ENCODE peak calls at places on chromosomes 13 and 19, in four cellular contexts. K, L, Q and G are unnamed samples.

GRCh38 chr13:31540316-31540715 is 199.0 kb upstream of the RXFP2 start:
- DNase-seq in K (no peak), L (no peak), Q (no peak), G (no peak)

GRCh38 chr13:109704771-109705628 is 81.4 kb downstream of the IRS2 start:
- DNase-seq in K (peak; percentile 47), L (peak; percentile 67), Q (no peak), G (no peak)

GRCh38 chr19:35388277-35389054 is 17.6 kb downstream of the GPR42 start:
- DNase-seq in K (no peak), L (no peak), Q (no peak), G (no peak)

GRCh38 chr19:33758541-33759013 is 38.1 kb upstream of the KCTD15 start:
- DNase-seq in K (no peak), L (peak; percentile 51), Q (no peak), G (no peak)

GRCh38 chr19:28505933-28506332 is 707.0 kb downstream of the UQCRFS1 start:
- DNase-seq in K (no peak), L (no peak), Q (no peak), G (no peak)

GRCh38 chr13:74009100-74009668 is 125.0 kb downstream of the KLF12 start:
- DNase-seq in K (no peak), L (no peak), Q (no peak), G (no peak)

GRCh38 chr13:25874907-25875306 is 176.9 kb downstream of the SHISA2 start:
- DNase-seq in K (no peak), L (no peak), Q (no peak), G (no peak)

GRCh38 chr13:110628477-110628793 is 13.1 kb downstream of the NAXD start:
- DNase-seq in K (no peak), L (no peak), Q (no peak), G (no peak)

GRCh38 chr19:55350620-55351315 is 3.8 kb downstream of the COX6B2 start:
- DNase-seq in K (no peak), L (no peak), Q (no peak), G (no peak)

GRCh38 chr13:29111446-29111845 is 291.3 kb downstream of the MTUS2 start:
- DNase-seq in K (no peak), L (no peak), Q (no peak), G (no peak)

GRCh38 chr13:55069746-55070145 is 2041.1 kb downstream of the OLFM4 start:
- DNase-seq in K (no peak), L (no peak), Q (no peak), G (no peak)

GRCh38 chr19:2327773-2328400 is 499 bp downstream of the LSM7 start:
- DNase-seq in K (no peak), L (peak; percentile 40), Q (no peak), G (no peak)

GRCh38 chr13:21486322-21486721 is 27.2 kb upstream of the ZDHHC20 start:
- DNase-seq in K (no peak), L (no peak), Q (no peak), G (no peak)

GRCh38 chr13:59793107-59793506 is 370.6 kb downstream of the DIAPH3 start:
- DNase-seq in K (no peak), L (no peak), Q (no peak), G (no peak)

GRCh38 chr13:107271226-107271625 is 703.3 kb upstream of the ARGLU1 start:
- DNase-seq in K (no peak), L (no peak), Q (no peak), G (no peak)

GRCh38 chr19:7652061-7652641 is 15.2 kb downstream of the STXBP2 start:
- DNase-seq in K (peak; percentile 83), L (peak; percentile 91), Q (peak; percentile 81), G (peak; percentile 87)

GRCh38 chr19:33446156-33446917 is 72.8 kb downstream of the CEBPG start:
- DNase-seq in K (peak; percentile 7), L (no peak), Q (no peak), G (no peak)

GRCh38 chr19:57719901-57720519 is 7.4 kb downstream of the ZNF671 start:
- DNase-seq in K (no peak), L (no peak), Q (no peak), G (no peak)

GRCh38 chr19:45972081-45972943 is 1.4 kb downstream of the NOVA2 start:
- DNase-seq in K (peak; percentile 21), L (no peak), Q (no peak), G (no peak)

DNA sequence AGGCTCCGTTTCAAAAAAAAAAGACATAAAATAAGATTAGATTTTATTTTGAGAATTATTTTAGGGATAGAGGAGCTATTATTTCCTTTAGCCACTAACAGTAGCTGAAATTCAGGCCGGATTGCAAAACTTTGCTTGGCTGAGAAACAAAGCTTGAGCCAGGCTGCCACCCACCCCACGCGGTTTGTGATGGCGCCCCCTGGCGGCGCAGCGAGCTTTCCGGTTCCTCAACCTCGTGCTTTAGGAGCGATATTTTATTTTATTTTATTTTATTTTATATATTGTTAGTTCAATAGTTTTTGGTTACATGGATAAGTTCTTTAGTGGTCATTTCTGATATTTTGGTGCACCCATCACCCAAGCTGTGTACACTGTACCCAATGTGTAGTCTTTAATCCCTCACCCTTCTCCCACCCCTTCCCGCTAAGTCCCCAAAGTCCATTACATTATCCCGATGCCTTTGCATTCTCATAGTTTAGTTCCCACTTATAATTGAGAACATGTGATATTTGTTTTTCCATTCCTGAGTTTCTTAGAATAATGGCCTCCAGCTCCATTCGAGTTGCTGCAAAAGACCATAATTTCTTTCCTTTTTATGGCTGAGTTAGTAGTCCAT is 19.8 kb upstream of the CEACAM4 start:
- DNase-seq in K (no peak), L (no peak), Q (no peak), G (peak; percentile 62)
- TF ChIP-seq CTCF in K (peak; percentile 26), L (no peak), Q (no peak), G (peak; percentile 93)

GRCh38 chr19:47414469-47414868 is 4.9 kb downstream of the MEIS3 start:
- DNase-seq in K (no peak), L (no peak), Q (no peak), G (peak; percentile 48)
- TF ChIP-seq CTCF in K (no peak), L (no peak), Q (no peak), G (no peak)

GRCh38 chr19:1113278-1113985 is 9.6 kb downstream of the GPX4 start:
- DNase-seq in K (peak; percentile 97), L (peak; percentile 94), Q (peak; percentile 96), G (peak; percentile 92)
- TF ChIP-seq CTCF in K (peak; percentile 99), L (peak; percentile 70), Q (peak; percentile 90), G (peak; percentile 67)

GRCh38 chr13:71303144-71303543 is 563.9 kb downstream of the DACH1 start:
- DNase-seq in K (no peak), L (no peak), Q (no peak), G (no peak)
- TF ChIP-seq CTCF in K (peak; percentile 29), L (no peak), Q (no peak), G (no peak)

DNA sequence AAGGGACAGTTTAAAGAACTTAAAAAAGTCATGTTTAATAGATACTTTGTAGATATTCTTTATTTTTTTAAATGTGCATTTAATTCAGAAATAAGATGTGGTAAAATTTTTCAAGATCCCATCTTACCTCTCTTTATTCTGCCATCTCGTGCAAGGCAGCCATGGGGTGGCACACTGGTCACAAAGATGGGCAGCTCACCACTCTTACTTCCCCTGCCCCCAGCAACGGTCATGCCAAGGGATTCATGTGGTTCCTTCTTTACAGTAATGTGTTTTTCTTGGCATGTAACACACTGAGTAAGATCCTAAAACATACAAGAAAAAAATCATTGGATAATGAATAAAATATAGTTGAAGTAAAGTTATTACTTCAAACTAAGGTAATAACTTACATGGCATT is 64.2 kb downstream of the LNX2 start:
- DNase-seq in K (no peak), L (no peak), Q (no peak), G (no peak)
- TF ChIP-seq CTCF in K (peak; percentile 29), L (no peak), Q (no peak), G (no peak)

GRCh38 chr19:13579388-13580060 is 73.2 kb upstream of the CACNA1A start:
- DNase-seq in K (no peak), L (no peak), Q (no peak), G (no peak)

GRCh38 chr19:13573268-13573667 is 67.0 kb upstream of the CACNA1A start:
- DNase-seq in K (no peak), L (no peak), Q (no peak), G (no peak)

GRCh38 chr19:13576726-13577125 is 70.4 kb upstream of the CACNA1A start:
- DNase-seq in K (no peak), L (no peak), Q (no peak), G (no peak)

DNA sequence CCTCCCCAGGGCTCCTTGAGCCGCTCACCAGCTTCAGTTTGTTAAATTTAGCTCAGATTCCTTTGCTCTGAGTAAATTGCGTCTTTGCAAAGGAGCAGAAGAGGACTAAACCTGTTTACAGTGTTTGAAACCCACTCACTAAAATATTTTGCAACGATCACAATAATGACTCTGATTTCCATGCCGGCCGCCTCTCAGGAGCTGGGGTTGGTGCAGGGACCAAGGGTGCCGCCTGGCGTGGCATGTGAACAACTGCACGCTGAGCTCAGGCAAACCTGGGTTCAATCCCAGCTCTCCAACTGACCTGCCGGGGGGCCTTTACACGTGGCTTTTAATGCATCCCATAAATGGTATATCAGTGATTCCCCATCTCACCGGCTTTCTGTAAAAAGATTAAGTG is 68.7 kb upstream of the CACNA1A start:
- DNase-seq in K (no peak), L (no peak), Q (no peak), G (no peak)
- TF ChIP-seq CTCF in K (peak; percentile 18), L (no peak), Q (no peak), G (no peak)

GRCh38 chr19:42287017-42287825 is 14.7 kb upstream of the PRR19 start:
- DNase-seq in K (no peak), L (no peak), Q (no peak), G (no peak)
- TF ChIP-seq CTCF in K (no peak), L (no peak), Q (no peak), G (no peak)

DNA sequence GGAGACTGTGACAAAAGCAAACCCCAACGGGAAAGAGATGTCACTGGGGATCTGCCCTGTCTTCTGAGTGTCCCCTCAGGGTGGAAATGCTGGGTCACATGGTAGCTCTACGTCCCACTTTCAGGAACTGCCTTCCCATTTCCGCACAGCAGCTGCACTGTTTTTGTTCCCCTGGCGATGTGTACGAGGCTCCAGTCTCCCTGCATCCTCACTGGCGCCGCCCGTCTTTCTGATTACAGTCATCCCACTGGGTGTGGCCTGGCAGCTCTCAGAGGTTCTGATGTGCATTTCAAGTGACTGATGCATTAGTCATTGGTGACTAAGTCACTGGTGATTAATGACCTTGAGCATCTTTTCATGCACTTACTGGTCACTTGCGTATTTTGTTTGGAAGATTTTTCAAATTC is 21.2 kb downstream of the PCID2 start:
- DNase-seq in K (peak; percentile 87), L (peak; percentile 69), Q (peak; percentile 97), G (no peak)
- TF ChIP-seq CTCF in K (peak; percentile 20), L (no peak), Q (no peak), G (no peak)

GRCh38 chr13:56561327-56561726 is 579.4 kb upstream of the PRR20A start:
- DNase-seq in K (no peak), L (no peak), Q (no peak), G (peak; percentile 4)
- TF ChIP-seq CTCF in K (no peak), L (no peak), Q (no peak), G (no peak)